ENCODE peak calls at places on chromosomes 5 and 9, in six cellular contexts. One of them, this sample, is unnamed.

GRCh38 chr9:87622936-87623335 is 103.0 kb upstream of the CTSL start:
- DNase-seq in mucosa of descending colon: no peak
- DNase-seq in CD4-positive, alpha-beta T cell: no peak
- DNase-seq in body of pancreas: no peak
- DNase-seq in GM13977: no peak
- DNase-seq in RWPE1: no peak
- DNase-seq in this sample: no peak

GRCh38 chr5:19314840-19315239 is 673.2 kb downstream of the CDH18 start:
- DNase-seq in CD4-positive, alpha-beta T cell: no peak
- DNase-seq in mucosa of descending colon: no peak
- DNase-seq in GM13977: no peak
- DNase-seq in body of pancreas: no peak
- DNase-seq in RWPE1: peak
- DNase-seq in this sample: no peak

GRCh38 chr5:93307557-93307956 is 273.5 kb downstream of the NR2F1-AS1 start:
- DNase-seq in RWPE1: peak
- DNase-seq in body of pancreas: no peak
- DNase-seq in CD4-positive, alpha-beta T cell: no peak
- DNase-seq in mucosa of descending colon: no peak
- DNase-seq in GM13977: no peak
- DNase-seq in this sample: no peak

GRCh38 chr9:30524311-30524710 is 1860.1 kb upstream of the ACO1 start:
- DNase-seq in GM13977: no peak
- DNase-seq in RWPE1: no peak
- DNase-seq in CD4-positive, alpha-beta T cell: no peak
- DNase-seq in mucosa of descending colon: no peak
- DNase-seq in body of pancreas: no peak
- DNase-seq in this sample: no peak

GRCh38 chr5:132824426-132824825 is 6.0 kb downstream of the SHROOM1 start:
- DNase-seq in CD4-positive, alpha-beta T cell: no peak
- DNase-seq in mucosa of descending colon: no peak
- DNase-seq in RWPE1: no peak
- DNase-seq in body of pancreas: no peak
- DNase-seq in GM13977: peak
- DNase-seq in this sample: no peak

GRCh38 chr9:115524467-115525059 is 406.6 kb upstream of the TNC start:
- DNase-seq in GM13977: peak
- DNase-seq in mucosa of descending colon: no peak
- DNase-seq in RWPE1: peak
- DNase-seq in body of pancreas: no peak
- DNase-seq in CD4-positive, alpha-beta T cell: no peak
- DNase-seq in this sample: peak

GRCh38 chr5:156128026-156128425 is 198.9 kb upstream of the SGCD start:
- DNase-seq in body of pancreas: no peak
- DNase-seq in mucosa of descending colon: no peak
- DNase-seq in GM13977: peak
- DNase-seq in CD4-positive, alpha-beta T cell: no peak
- DNase-seq in RWPE1: no peak
- DNase-seq in this sample: no peak

GRCh38 chr5:610744-611730 is 1.1 kb upstream of the CEP72 start:
- DNase-seq in CD4-positive, alpha-beta T cell: no peak
- DNase-seq in body of pancreas: no peak
- DNase-seq in mucosa of descending colon: peak
- DNase-seq in GM13977: no peak
- DNase-seq in RWPE1: no peak
- DNase-seq in this sample: no peak

GRCh38 chr5:26569241-26569928 is 469.0 kb downstream of the CDH9 start:
- DNase-seq in RWPE1: no peak
- DNase-seq in mucosa of descending colon: peak
- DNase-seq in GM13977: no peak
- DNase-seq in CD4-positive, alpha-beta T cell: no peak
- DNase-seq in body of pancreas: no peak
- DNase-seq in this sample: no peak

GRCh38 chr5:456351-457194 is 13.6 kb downstream of the EXOC3 start:
- DNase-seq in mucosa of descending colon: no peak
- DNase-seq in GM13977: no peak
- DNase-seq in CD4-positive, alpha-beta T cell: no peak
- DNase-seq in RWPE1: no peak
- DNase-seq in body of pancreas: no peak
- DNase-seq in this sample: no peak

GRCh38 chr5:175867587-175868347 is 3.6 kb upstream of the CPLX2 start:
- DNase-seq in mucosa of descending colon: no peak
- DNase-seq in body of pancreas: peak
- DNase-seq in CD4-positive, alpha-beta T cell: no peak
- DNase-seq in GM13977: no peak
- DNase-seq in RWPE1: peak
- DNase-seq in this sample: no peak
- TF ChIP-seq CTCF in mucosa of descending colon: no peak
- TF ChIP-seq CTCF in body of pancreas: no peak
- TF ChIP-seq CTCF in CD4-positive, alpha-beta T cell: no peak
- TF ChIP-seq CTCF in GM13977: peak
- TF ChIP-seq CTCF in RWPE1: no peak
- TF ChIP-seq CTCF in this sample: no peak

GRCh38 chr5:142587354-142587965 is 98.4 kb downstream of the FGF1 start:
- DNase-seq in body of pancreas: peak
- DNase-seq in RWPE1: no peak
- DNase-seq in mucosa of descending colon: no peak
- DNase-seq in GM13977: no peak
- DNase-seq in CD4-positive, alpha-beta T cell: no peak
- DNase-seq in this sample: peak
- TF ChIP-seq CTCF in body of pancreas: peak
- TF ChIP-seq CTCF in RWPE1: peak
- TF ChIP-seq CTCF in mucosa of descending colon: no peak
- TF ChIP-seq CTCF in GM13977: peak
- TF ChIP-seq CTCF in CD4-positive, alpha-beta T cell: peak
- TF ChIP-seq CTCF in this sample: peak

DNA sequence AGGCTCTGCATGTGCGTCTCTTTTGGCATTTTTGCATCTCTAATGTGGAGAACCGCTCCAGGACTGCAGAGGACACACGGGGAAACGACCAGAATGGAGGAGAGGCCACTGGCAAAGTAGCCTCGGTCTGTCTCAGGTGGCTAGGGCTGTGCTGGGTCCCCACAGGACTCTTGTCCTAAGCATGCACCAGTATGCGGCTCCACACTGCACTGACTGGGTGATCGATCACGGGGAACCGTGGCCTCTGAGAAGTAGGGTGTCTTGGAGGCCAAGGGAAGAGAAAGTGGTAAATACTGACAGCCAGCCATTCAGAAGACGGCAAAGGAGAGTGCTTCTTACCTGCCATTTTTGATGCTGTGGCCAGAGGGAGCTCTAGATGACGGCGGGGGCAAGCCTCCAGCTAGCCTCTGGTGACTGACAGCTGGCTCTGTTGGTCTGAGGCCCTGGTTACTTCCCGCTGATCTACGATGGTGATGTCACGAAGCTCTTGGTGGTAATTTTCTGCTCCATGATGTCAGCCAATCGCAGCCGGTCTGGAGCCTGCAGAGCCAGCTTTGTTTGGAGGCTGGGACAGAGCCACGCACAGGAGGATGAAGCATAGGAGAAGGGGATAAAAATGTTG is 40.4 kb upstream of the GADD45G start:
- DNase-seq in GM13977: peak
- DNase-seq in body of pancreas: no peak
- DNase-seq in mucosa of descending colon: no peak
- DNase-seq in CD4-positive, alpha-beta T cell: no peak
- DNase-seq in RWPE1: peak
- DNase-seq in this sample: peak
- TF ChIP-seq CTCF in GM13977: peak
- TF ChIP-seq CTCF in body of pancreas: no peak
- TF ChIP-seq CTCF in mucosa of descending colon: no peak
- TF ChIP-seq CTCF in CD4-positive, alpha-beta T cell: no peak
- TF ChIP-seq CTCF in RWPE1: no peak
- TF ChIP-seq CTCF in this sample: peak

GRCh38 chr5:142600611-142601360 is 85.1 kb downstream of the FGF1 start:
- DNase-seq in body of pancreas: peak
- DNase-seq in GM13977: no peak
- DNase-seq in mucosa of descending colon: no peak
- DNase-seq in CD4-positive, alpha-beta T cell: no peak
- DNase-seq in RWPE1: no peak
- DNase-seq in this sample: no peak
- TF ChIP-seq CTCF in body of pancreas: peak
- TF ChIP-seq CTCF in GM13977: no peak
- TF ChIP-seq CTCF in mucosa of descending colon: no peak
- TF ChIP-seq CTCF in CD4-positive, alpha-beta T cell: no peak
- TF ChIP-seq CTCF in RWPE1: no peak
- TF ChIP-seq CTCF in this sample: no peak

GRCh38 chr9:134217431-134218210 is 53.3 kb upstream of the RNU6ATAC start:
- DNase-seq in GM13977: no peak
- DNase-seq in CD4-positive, alpha-beta T cell: no peak
- DNase-seq in RWPE1: no peak
- DNase-seq in mucosa of descending colon: peak
- DNase-seq in body of pancreas: no peak
- DNase-seq in this sample: peak
- TF ChIP-seq CTCF in GM13977: peak
- TF ChIP-seq CTCF in CD4-positive, alpha-beta T cell: no peak
- TF ChIP-seq CTCF in RWPE1: no peak
- TF ChIP-seq CTCF in mucosa of descending colon: no peak
- TF ChIP-seq CTCF in body of pancreas: no peak
- TF ChIP-seq CTCF in this sample: no peak

GRCh38 chr9:98488578-98489312 is 220.0 kb downstream of the GABBR2 start:
- DNase-seq in mucosa of descending colon: no peak
- DNase-seq in CD4-positive, alpha-beta T cell: no peak
- DNase-seq in GM13977: no peak
- DNase-seq in body of pancreas: no peak
- DNase-seq in RWPE1: peak
- DNase-seq in this sample: no peak
- TF ChIP-seq CTCF in mucosa of descending colon: no peak
- TF ChIP-seq CTCF in CD4-positive, alpha-beta T cell: no peak
- TF ChIP-seq CTCF in GM13977: no peak
- TF ChIP-seq CTCF in body of pancreas: no peak
- TF ChIP-seq CTCF in RWPE1: no peak
- TF ChIP-seq CTCF in this sample: no peak

This sample was measured in GM13976.